ENCODE peak calls at places on chromosome 16, in nine cellular contexts. One of them, this sample, is unnamed.

GRCh38 chr16:11613381-11614303 is 26.9 kb upstream of the LITAF start:
- DNase-seq in left ventricle myocardium inferior: peak
- DNase-seq in psoas muscle: peak
- DNase-seq in CD4-positive, alpha-beta T cell: no peak
- DNase-seq in IMR-90: no peak
- DNase-seq in A673: no peak
- DNase-seq in dorsolateral prefrontal cortex: no peak
- DNase-seq in CD8-positive, alpha-beta memory T cell: peak
- DNase-seq in sigmoid colon: peak
- DNase-seq in this sample: no peak

GRCh38 chr16:81881228-81881627 is 102.1 kb downstream of the PLCG2 start:
- DNase-seq in left ventricle myocardium inferior: no peak
- DNase-seq in psoas muscle: no peak
- DNase-seq in CD4-positive, alpha-beta T cell: no peak
- DNase-seq in IMR-90: no peak
- DNase-seq in A673: no peak
- DNase-seq in dorsolateral prefrontal cortex: no peak
- DNase-seq in CD8-positive, alpha-beta memory T cell: no peak
- DNase-seq in sigmoid colon: no peak
- DNase-seq in this sample: no peak

GRCh38 chr16:15866451-15866850 is 9.6 kb upstream of the MYH11 start:
- DNase-seq in left ventricle myocardium inferior: no peak
- DNase-seq in psoas muscle: no peak
- DNase-seq in CD4-positive, alpha-beta T cell: no peak
- DNase-seq in IMR-90: peak
- DNase-seq in A673: no peak
- DNase-seq in dorsolateral prefrontal cortex: no peak
- DNase-seq in CD8-positive, alpha-beta memory T cell: no peak
- DNase-seq in sigmoid colon: no peak
- DNase-seq in this sample: no peak

GRCh38 chr16:65713409-65713808 is 591.5 kb upstream of the CDH11 start:
- DNase-seq in left ventricle myocardium inferior: no peak
- DNase-seq in psoas muscle: no peak
- DNase-seq in CD4-positive, alpha-beta T cell: no peak
- DNase-seq in IMR-90: no peak
- DNase-seq in A673: peak
- DNase-seq in dorsolateral prefrontal cortex: no peak
- DNase-seq in CD8-positive, alpha-beta memory T cell: no peak
- DNase-seq in sigmoid colon: no peak
- DNase-seq in this sample: no peak

GRCh38 chr16:84194470-84195200 is 3.7 kb downstream of the ADAD2 start:
- DNase-seq in left ventricle myocardium inferior: no peak
- DNase-seq in psoas muscle: no peak
- DNase-seq in CD4-positive, alpha-beta T cell: peak
- DNase-seq in IMR-90: no peak
- DNase-seq in A673: no peak
- DNase-seq in dorsolateral prefrontal cortex: no peak
- DNase-seq in CD8-positive, alpha-beta memory T cell: no peak
- DNase-seq in sigmoid colon: no peak
- DNase-seq in this sample: no peak

GRCh38 chr16:83713597-83713996 is 94.2 kb upstream of the HSBP1 start:
- DNase-seq in left ventricle myocardium inferior: no peak
- DNase-seq in psoas muscle: no peak
- DNase-seq in CD4-positive, alpha-beta T cell: no peak
- DNase-seq in IMR-90: no peak
- DNase-seq in A673: peak
- DNase-seq in dorsolateral prefrontal cortex: no peak
- DNase-seq in CD8-positive, alpha-beta memory T cell: no peak
- DNase-seq in sigmoid colon: no peak
- DNase-seq in this sample: no peak

GRCh38 chr16:12735805-12736204 is 67.9 kb downstream of the CPPED1 start:
- DNase-seq in left ventricle myocardium inferior: no peak
- DNase-seq in psoas muscle: no peak
- DNase-seq in CD4-positive, alpha-beta T cell: no peak
- DNase-seq in IMR-90: no peak
- DNase-seq in A673: no peak
- DNase-seq in dorsolateral prefrontal cortex: no peak
- DNase-seq in CD8-positive, alpha-beta memory T cell: no peak
- DNase-seq in sigmoid colon: no peak
- DNase-seq in this sample: peak

GRCh38 chr16:4776141-4776705 is 9.3 kb upstream of the ZNF500 start:
- DNase-seq in left ventricle myocardium inferior: no peak
- DNase-seq in psoas muscle: no peak
- DNase-seq in CD4-positive, alpha-beta T cell: no peak
- DNase-seq in IMR-90: no peak
- DNase-seq in A673: no peak
- DNase-seq in dorsolateral prefrontal cortex: no peak
- DNase-seq in CD8-positive, alpha-beta memory T cell: no peak
- DNase-seq in sigmoid colon: no peak
- DNase-seq in this sample: no peak

GRCh38 chr16:66378739-66379570 is 12.5 kb downstream of the CDH5 start:
- DNase-seq in left ventricle myocardium inferior: no peak
- DNase-seq in psoas muscle: no peak
- DNase-seq in CD4-positive, alpha-beta T cell: no peak
- DNase-seq in IMR-90: no peak
- DNase-seq in A673: no peak
- DNase-seq in dorsolateral prefrontal cortex: no peak
- DNase-seq in CD8-positive, alpha-beta memory T cell: no peak
- DNase-seq in sigmoid colon: no peak
- DNase-seq in this sample: no peak

GRCh38 chr16:20611975-20612471 is 35.9 kb upstream of the ACSM2B start:
- DNase-seq in left ventricle myocardium inferior: peak
- DNase-seq in psoas muscle: peak
- DNase-seq in CD4-positive, alpha-beta T cell: no peak
- DNase-seq in IMR-90: no peak
- DNase-seq in A673: no peak
- DNase-seq in dorsolateral prefrontal cortex: no peak
- DNase-seq in CD8-positive, alpha-beta memory T cell: no peak
- DNase-seq in sigmoid colon: peak
- DNase-seq in this sample: no peak

GRCh38 chr16:15034266-15035162 is 21.4 kb downstream of the NTAN1 start:
- DNase-seq in left ventricle myocardium inferior: no peak
- DNase-seq in psoas muscle: no peak
- DNase-seq in CD4-positive, alpha-beta T cell: no peak
- DNase-seq in IMR-90: no peak
- DNase-seq in A673: peak
- DNase-seq in dorsolateral prefrontal cortex: no peak
- DNase-seq in CD8-positive, alpha-beta memory T cell: no peak
- DNase-seq in sigmoid colon: peak
- DNase-seq in this sample: peak

GRCh38 chr16:46621006-46621629 is at the start of gene SHCBP1:
- DNase-seq in left ventricle myocardium inferior: peak
- DNase-seq in psoas muscle: peak
- DNase-seq in CD4-positive, alpha-beta T cell: peak
- DNase-seq in IMR-90: peak
- DNase-seq in A673: peak
- DNase-seq in dorsolateral prefrontal cortex: peak
- DNase-seq in CD8-positive, alpha-beta memory T cell: peak
- DNase-seq in sigmoid colon: peak
- DNase-seq in this sample: peak

GRCh38 chr16:81738831-81739496 is 40.1 kb upstream of the PLCG2 start:
- DNase-seq in left ventricle myocardium inferior: peak
- DNase-seq in psoas muscle: peak
- DNase-seq in CD4-positive, alpha-beta T cell: no peak
- DNase-seq in IMR-90: no peak
- DNase-seq in A673: no peak
- DNase-seq in dorsolateral prefrontal cortex: peak
- DNase-seq in CD8-positive, alpha-beta memory T cell: no peak
- DNase-seq in sigmoid colon: peak
- DNase-seq in this sample: no peak

GRCh38 chr16:89562939-89563338 is 2.5 kb downstream of the RPL13 start:
- DNase-seq in left ventricle myocardium inferior: no peak
- DNase-seq in psoas muscle: no peak
- DNase-seq in CD4-positive, alpha-beta T cell: no peak
- DNase-seq in IMR-90: no peak
- DNase-seq in A673: peak
- DNase-seq in dorsolateral prefrontal cortex: no peak
- DNase-seq in CD8-positive, alpha-beta memory T cell: no peak
- DNase-seq in sigmoid colon: no peak
- DNase-seq in this sample: no peak

GRCh38 chr16:72561-73537 is at the start of gene RHBDF1:
- DNase-seq in left ventricle myocardium inferior: peak
- DNase-seq in psoas muscle: peak
- DNase-seq in CD4-positive, alpha-beta T cell: no peak
- DNase-seq in IMR-90: peak
- DNase-seq in A673: peak
- DNase-seq in dorsolateral prefrontal cortex: no peak
- DNase-seq in CD8-positive, alpha-beta memory T cell: no peak
- DNase-seq in sigmoid colon: peak
- DNase-seq in this sample: no peak

GRCh38 chr16:51540259-51540658 is 389.2 kb upstream of the SALL1 start:
- DNase-seq in left ventricle myocardium inferior: no peak
- DNase-seq in psoas muscle: no peak
- DNase-seq in CD4-positive, alpha-beta T cell: no peak
- DNase-seq in IMR-90: peak
- DNase-seq in A673: peak
- DNase-seq in dorsolateral prefrontal cortex: no peak
- DNase-seq in CD8-positive, alpha-beta memory T cell: no peak
- DNase-seq in sigmoid colon: no peak
- DNase-seq in this sample: no peak

GRCh38 chr16:58948244-58948643 is 214.1 kb upstream of the GOT2 start:
- DNase-seq in left ventricle myocardium inferior: no peak
- DNase-seq in psoas muscle: no peak
- DNase-seq in CD4-positive, alpha-beta T cell: no peak
- DNase-seq in IMR-90: no peak
- DNase-seq in A673: no peak
- DNase-seq in dorsolateral prefrontal cortex: no peak
- DNase-seq in CD8-positive, alpha-beta memory T cell: no peak
- DNase-seq in sigmoid colon: no peak
- DNase-seq in this sample: no peak

GRCh38 chr16:31183432-31184428 is 3.8 kb downstream of the FUS start:
- DNase-seq in left ventricle myocardium inferior: no peak
- DNase-seq in psoas muscle: no peak
- DNase-seq in CD4-positive, alpha-beta T cell: no peak
- DNase-seq in IMR-90: no peak
- DNase-seq in A673: no peak
- DNase-seq in dorsolateral prefrontal cortex: no peak
- DNase-seq in CD8-positive, alpha-beta memory T cell: no peak
- DNase-seq in sigmoid colon: no peak
- DNase-seq in this sample: no peak

GRCh38 chr16:30649725-30650368 is 913 bp upstream of the PRR14 start:
- DNase-seq in left ventricle myocardium inferior: no peak
- DNase-seq in psoas muscle: no peak
- DNase-seq in CD4-positive, alpha-beta T cell: no peak
- DNase-seq in IMR-90: no peak
- DNase-seq in A673: no peak
- DNase-seq in dorsolateral prefrontal cortex: no peak
- DNase-seq in CD8-positive, alpha-beta memory T cell: no peak
- DNase-seq in sigmoid colon: no peak
- DNase-seq in this sample: no peak

GRCh38 chr16:84228321-84228838 is 11.4 kb downstream of the KCNG4 start:
- DNase-seq in left ventricle myocardium inferior: peak
- DNase-seq in psoas muscle: peak
- DNase-seq in CD4-positive, alpha-beta T cell: no peak
- DNase-seq in IMR-90: peak
- DNase-seq in A673: no peak
- DNase-seq in dorsolateral prefrontal cortex: no peak
- DNase-seq in CD8-positive, alpha-beta memory T cell: no peak
- DNase-seq in sigmoid colon: peak
- DNase-seq in this sample: peak

GRCh38 chr16:19745286-19746018 is 27.4 kb downstream of the IQCK start:
- DNase-seq in left ventricle myocardium inferior: no peak
- DNase-seq in psoas muscle: no peak
- DNase-seq in CD4-positive, alpha-beta T cell: no peak
- DNase-seq in IMR-90: peak
- DNase-seq in A673: no peak
- DNase-seq in dorsolateral prefrontal cortex: no peak
- DNase-seq in CD8-positive, alpha-beta memory T cell: no peak
- DNase-seq in sigmoid colon: no peak
- DNase-seq in this sample: no peak

DNA sequence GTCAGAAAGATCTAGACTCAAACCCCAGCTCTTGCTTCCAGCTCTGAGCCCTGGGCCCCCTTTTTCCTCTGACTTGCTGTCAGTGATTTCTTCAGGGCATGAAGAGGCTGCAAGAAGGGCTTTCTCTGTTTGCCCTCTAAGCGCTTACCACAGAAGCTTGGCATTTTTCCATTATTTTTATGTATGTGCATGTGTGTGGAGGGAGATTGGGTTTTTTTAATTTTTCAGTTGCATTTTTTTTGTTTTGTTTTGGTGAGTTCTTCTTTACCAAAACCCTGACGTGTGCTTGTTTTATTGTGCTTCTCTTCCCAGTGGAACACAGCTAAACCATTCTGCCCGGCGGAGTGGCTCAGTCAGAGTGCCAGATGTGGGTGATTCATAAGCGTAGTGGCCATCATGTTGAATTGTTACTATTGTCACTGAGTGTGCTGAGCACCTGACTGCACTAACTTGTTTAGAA is 110.1 kb downstream of the GNAO1 start:
- DNase-seq in left ventricle myocardium inferior: no peak
- DNase-seq in psoas muscle: no peak
- DNase-seq in CD4-positive, alpha-beta T cell: no peak
- DNase-seq in IMR-90: peak
- DNase-seq in A673: no peak
- DNase-seq in dorsolateral prefrontal cortex: peak
- DNase-seq in CD8-positive, alpha-beta memory T cell: no peak
- DNase-seq in sigmoid colon: no peak
- DNase-seq in this sample: no peak
- H3K27ac ChIP-seq in left ventricle myocardium inferior: no peak
- H3K27ac ChIP-seq in psoas muscle: no peak
- H3K27ac ChIP-seq in CD4-positive, alpha-beta T cell: no peak
- H3K27ac ChIP-seq in IMR-90: no peak
- H3K27ac ChIP-seq in A673: no peak
- H3K27ac ChIP-seq in dorsolateral prefrontal cortex: peak
- H3K27ac ChIP-seq in CD8-positive, alpha-beta memory T cell: no peak
- H3K27ac ChIP-seq in sigmoid colon: no peak
- H3K27ac ChIP-seq in this sample: no peak

GRCh38 chr16:3577302-3577752 is at the start of gene NLRC3:
- DNase-seq in left ventricle myocardium inferior: no peak
- DNase-seq in psoas muscle: peak
- DNase-seq in CD4-positive, alpha-beta T cell: peak
- DNase-seq in IMR-90: no peak
- DNase-seq in A673: no peak
- DNase-seq in dorsolateral prefrontal cortex: no peak
- DNase-seq in CD8-positive, alpha-beta memory T cell: peak
- DNase-seq in sigmoid colon: no peak
- DNase-seq in this sample: no peak
- H3K27ac ChIP-seq in left ventricle myocardium inferior: peak
- H3K27ac ChIP-seq in psoas muscle: no peak
- H3K27ac ChIP-seq in CD4-positive, alpha-beta T cell: peak
- H3K27ac ChIP-seq in IMR-90: no peak
- H3K27ac ChIP-seq in A673: no peak
- H3K27ac ChIP-seq in dorsolateral prefrontal cortex: no peak
- H3K27ac ChIP-seq in CD8-positive, alpha-beta memory T cell: peak
- H3K27ac ChIP-seq in sigmoid colon: no peak
- H3K27ac ChIP-seq in this sample: no peak

GRCh38 chr16:79600636-79601091 is at the start of gene MAF:
- DNase-seq in left ventricle myocardium inferior: peak
- DNase-seq in psoas muscle: peak
- DNase-seq in CD4-positive, alpha-beta T cell: peak
- DNase-seq in IMR-90: peak
- DNase-seq in A673: peak
- DNase-seq in dorsolateral prefrontal cortex: peak
- DNase-seq in CD8-positive, alpha-beta memory T cell: peak
- DNase-seq in sigmoid colon: peak
- DNase-seq in this sample: peak
- H3K27ac ChIP-seq in left ventricle myocardium inferior: peak
- H3K27ac ChIP-seq in psoas muscle: peak
- H3K27ac ChIP-seq in CD4-positive, alpha-beta T cell: peak
- H3K27ac ChIP-seq in IMR-90: no peak
- H3K27ac ChIP-seq in A673: no peak
- H3K27ac ChIP-seq in dorsolateral prefrontal cortex: peak
- H3K27ac ChIP-seq in CD8-positive, alpha-beta memory T cell: peak
- H3K27ac ChIP-seq in sigmoid colon: peak
- H3K27ac ChIP-seq in this sample: peak

GRCh38 chr16:2500937-2501750 is 12.6 kb upstream of the ATP6V0C start:
- DNase-seq in left ventricle myocardium inferior: peak
- DNase-seq in psoas muscle: peak
- DNase-seq in CD4-positive, alpha-beta T cell: peak
- DNase-seq in IMR-90: peak
- DNase-seq in A673: peak
- DNase-seq in dorsolateral prefrontal cortex: peak
- DNase-seq in CD8-positive, alpha-beta memory T cell: peak
- DNase-seq in sigmoid colon: peak
- DNase-seq in this sample: no peak
- H3K27ac ChIP-seq in left ventricle myocardium inferior: peak
- H3K27ac ChIP-seq in psoas muscle: no peak
- H3K27ac ChIP-seq in CD4-positive, alpha-beta T cell: no peak
- H3K27ac ChIP-seq in IMR-90: no peak
- H3K27ac ChIP-seq in A673: peak
- H3K27ac ChIP-seq in dorsolateral prefrontal cortex: peak
- H3K27ac ChIP-seq in CD8-positive, alpha-beta memory T cell: no peak
- H3K27ac ChIP-seq in sigmoid colon: peak
- H3K27ac ChIP-seq in this sample: no peak

This sample was measured in suprapubic skin.